ENCODE peak calls at places on chromosomes 6 and 20, in nine cellular contexts. M is psoas muscle; P is H9; N is stomach; J is mucosa of descending colon; Z is heart left ventricle; T is Panc1; R is lower lobe of right lung; W is effector memory CD4-positive, alpha-beta T cell. G is an unnamed sample.
A peak's percentile ranks its signal among the peaks of the same experiment; 100 is the strongest.

GRCh38 chr20:57659131-57659788 is 39.0 kb upstream of the ZBP1 start:
- DNase-seq in M (no peak), P (peak; percentile 24), N (peak; percentile 18), J (peak; percentile 39), Z (peak; percentile 7), T (no peak), R (peak; percentile 36), W (no peak), G (no peak)

GRCh38 chr20:57221916-57222630 is 44.4 kb downstream of the BMP7 start:
- DNase-seq in M (peak; percentile 19), P (no peak), N (no peak), J (no peak), Z (no peak), T (no peak), R (no peak), W (no peak), G (no peak)

GRCh38 chr20:32585011-32585518 is at the start of gene NOL4L:
- DNase-seq in M (no peak), P (no peak), N (peak; percentile 39), J (peak; percentile 62), Z (peak; percentile 47), T (no peak), R (no peak), W (peak; percentile 38), G (no peak)

GRCh38 chr6:26031151-26031594 is 56.1 kb upstream of the HFE start:
- DNase-seq in M (no peak), P (no peak), N (no peak), J (no peak), Z (no peak), T (no peak), R (no peak), W (no peak), G (no peak)

GRCh38 chr6:130565696-130566095 is 199.9 kb downstream of the TMEM200A start:
- DNase-seq in M (no peak), P (no peak), N (no peak), J (no peak), Z (no peak), T (no peak), R (no peak), W (no peak), G (no peak)

GRCh38 chr6:148888853-148889252 is 142.0 kb downstream of the UST start:
- DNase-seq in M (no peak), P (no peak), N (no peak), J (no peak), Z (no peak), T (no peak), R (no peak), W (no peak), G (no peak)

GRCh38 chr6:144478487-144478886 is 193.4 kb downstream of the UTRN start:
- DNase-seq in M (peak; percentile 86), P (no peak), N (no peak), J (no peak), Z (peak; percentile 83), T (no peak), R (no peak), W (no peak), G (no peak)

GRCh38 chr20:23164176-23164601 is 78.1 kb upstream of the CD93 start:
- DNase-seq in M (peak; percentile 74), P (no peak), N (peak; percentile 69), J (no peak), Z (peak; percentile 57), T (no peak), R (no peak), W (no peak), G (no peak)

GRCh38 chr20:2706688-2707352 is 14.2 kb downstream of the EBF4 start:
- DNase-seq in M (no peak), P (no peak), N (no peak), J (no peak), Z (no peak), T (no peak), R (no peak), W (no peak), G (no peak)

GRCh38 chr6:158039178-158039557 is 57.5 kb downstream of the SYNJ2 start:
- DNase-seq in M (no peak), P (no peak), N (no peak), J (peak; percentile 26), Z (no peak), T (no peak), R (peak; percentile 26), W (no peak), G (no peak)

GRCh38 chr6:137496392-137496767 is 2.2 kb upstream of the OLIG3 start:
- DNase-seq in M (no peak), P (peak; percentile 68), N (no peak), J (no peak), Z (no peak), T (no peak), R (no peak), W (no peak), G (no peak)
- H3K9me3 ChIP-seq in M (no peaks in the 10 kb centered on the region), P (no peaks in the 10 kb centered on the region), N (no peaks in the 10 kb centered on the region), J (no peaks in the 10 kb centered on the region), Z (no peaks in the 10 kb centered on the region), T (no peaks in the 10 kb centered on the region), R (no peaks in the 10 kb centered on the region), W (no peaks in the 10 kb centered on the region), G (no peaks in the 10 kb centered on the region)

GRCh38 chr6:160586374-160586773 is 77.7 kb downstream of the LPA start:
- DNase-seq in M (no peak), P (no peak), N (no peak), J (no peak), Z (no peak), T (no peak), R (no peak), W (no peak), G (no peak)

DNA sequence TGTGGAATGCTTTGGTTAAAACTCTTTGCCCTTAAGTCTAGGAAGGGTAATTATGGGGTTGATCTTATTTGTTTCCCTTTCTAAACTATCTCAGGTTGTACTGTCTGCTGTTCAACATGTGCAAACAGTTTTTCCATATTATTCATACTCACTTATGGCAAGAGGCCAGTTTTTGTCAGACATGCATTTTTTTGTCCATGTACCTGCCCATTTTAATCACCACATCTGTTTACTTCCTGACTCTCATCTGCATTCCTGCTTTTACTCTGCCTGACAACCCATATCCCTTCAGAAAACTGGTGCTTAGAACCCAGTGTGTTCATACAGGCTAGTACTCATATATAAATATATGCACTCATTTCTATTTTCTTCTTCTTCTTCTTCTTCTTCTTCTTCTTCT is 80.3 kb downstream of the LPA start:
- DNase-seq in M (no peak), P (no peak), N (no peak), J (no peak), Z (no peak), T (no peak), R (no peak), W (no peak), G (no peak)
- H3K9me3 ChIP-seq in M (no peaks in the 10 kb centered on the region), P (no peaks in the 10 kb centered on the region), N (no peaks in the 10 kb centered on the region), J (no peaks in the 10 kb centered on the region), Z (no peaks in the 10 kb centered on the region), T (no peaks in the 10 kb centered on the region), R (peaks cover 5% of the 10 kb centered on the region), W (no peaks in the 10 kb centered on the region), G (no peaks in the 10 kb centered on the region)

DNA sequence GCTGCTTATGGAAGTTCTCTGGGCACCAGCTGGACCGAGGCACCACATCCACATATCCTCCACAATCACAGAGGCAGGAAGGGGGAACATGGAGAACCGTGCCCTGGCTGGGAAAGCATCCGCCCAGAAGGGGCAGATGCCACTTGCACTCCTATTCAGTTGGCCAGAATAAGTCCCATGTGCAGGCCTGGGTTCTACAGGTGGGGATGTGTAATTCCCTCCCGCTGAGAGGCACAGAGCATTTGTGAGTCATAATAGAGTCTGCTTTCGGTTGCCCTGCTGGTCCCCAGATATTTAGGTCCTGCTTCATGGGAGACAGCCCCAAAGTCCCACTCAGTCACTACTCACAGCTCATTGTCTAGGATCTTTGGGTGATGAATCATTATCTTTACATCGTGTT is 104.0 kb downstream of the PHACTR3 start:
- DNase-seq in M (no peak), P (no peak), N (no peak), J (no peak), Z (no peak), T (no peak), R (no peak), W (no peak), G (no peak)
- H3K9me3 ChIP-seq in M (peaks cover 7% of the 10 kb centered on the region), P (peaks cover 16% of the 10 kb centered on the region), N (no peaks in the 10 kb centered on the region), J (no peaks in the 10 kb centered on the region), Z (no peaks in the 10 kb centered on the region), T (no peaks in the 10 kb centered on the region), R (peaks cover 3% of the 10 kb centered on the region), W (peaks cover 3% of the 10 kb centered on the region), G (no peaks in the 10 kb centered on the region)

DNA sequence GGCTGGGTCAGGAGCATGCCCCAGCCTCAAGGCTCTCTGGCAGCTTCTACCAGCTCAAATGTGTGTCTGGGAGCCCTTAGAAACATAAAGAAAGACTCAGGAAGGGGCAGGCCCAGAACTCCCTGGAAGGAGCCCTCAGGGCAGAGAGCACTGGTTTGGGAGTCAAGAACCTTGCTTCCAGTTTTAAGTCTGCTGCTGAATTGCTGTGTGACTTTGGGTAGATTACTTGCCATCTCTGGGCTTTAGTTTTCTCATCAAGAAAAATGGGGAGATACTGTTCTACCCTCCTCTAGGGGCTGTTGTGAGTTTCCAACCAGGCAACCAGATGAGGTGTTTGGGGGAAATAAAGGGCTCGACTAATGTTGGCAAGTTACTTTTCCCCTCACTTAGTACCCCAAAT is 8.8 kb downstream of the GDAP1L1 start:
- DNase-seq in M (no peak), P (no peak), N (no peak), J (no peak), Z (no peak), T (no peak), R (no peak), W (no peak), G (no peak)
- H3K9me3 ChIP-seq in M (no peaks in the 10 kb centered on the region), P (no peaks in the 10 kb centered on the region), N (no peaks in the 10 kb centered on the region), J (no peaks in the 10 kb centered on the region), Z (no peaks in the 10 kb centered on the region), T (no peaks in the 10 kb centered on the region), R (no peaks in the 10 kb centered on the region), W (no peaks in the 10 kb centered on the region), G (no peaks in the 10 kb centered on the region)